ENCODE peak calls at places on chromosomes 6 and 20, in four cellular contexts. B is psoas muscle, Y is transverse colon, Q is heart right ventricle. M is an unnamed sample. For H3K4me1, H3K27me3 and H3K36me3, the result is how much of the 10 kb centered on the place peaks cover.

GRCh38 chr20:57659131-57659788 is 39.0 kb upstream of the ZBP1 start:
- DNase-seq in B (no peak), Y (peak), Q (peak), M (no peak)

GRCh38 chr6:142510217-142510616 is 208.4 kb downstream of the ADGRG6 start:
- DNase-seq in B (no peak), Y (no peak), Q (no peak), M (no peak)

GRCh38 chr20:36525620-36526365 is 15.5 kb upstream of the MYL9 start:
- DNase-seq in B (no peak), Y (no peak), Q (no peak), M (no peak)

GRCh38 chr6:51025082-51025777 is 206.6 kb downstream of the TFAP2B start:
- DNase-seq in B (no peak), Y (no peak), Q (no peak), M (no peak)

GRCh38 chr6:1767481-1768246 is 157.9 kb downstream of the FOXC1 start:
- DNase-seq in B (peak), Y (no peak), Q (peak), M (no peak)

GRCh38 chr6:136764522-136764993 is 27.7 kb downstream of the MAP3K5 start:
- DNase-seq in B (no peak), Y (no peak), Q (no peak), M (no peak)

GRCh38 chr20:651713-652610 is 1.0 kb downstream of the SRXN1 start:
- DNase-seq in B (no peak), Y (peak), Q (no peak), M (no peak)

GRCh38 chr20:11754451-11754850 is 163.2 kb upstream of the BTBD3 start:
- DNase-seq in B (no peak), Y (no peak), Q (no peak), M (no peak)

GRCh38 chr6:135030056-135030473 is 24.6 kb downstream of the HBS1L start:
- DNase-seq in B (no peak), Y (no peak), Q (no peak), M (no peak)

GRCh38 chr6:18280084-18280483 is 15.8 kb upstream of the DEK start:
- DNase-seq in B (no peak), Y (no peak), Q (no peak), M (no peak)

GRCh38 chr6:107532707-107533106 is 42.8 kb downstream of the SOBP start:
- DNase-seq in B (peak), Y (no peak), Q (peak), M (no peak)

GRCh38 chr6:25898289-25898977 is 24.4 kb upstream of the SLC17A3 start:
- DNase-seq in B (no peak), Y (no peak), Q (no peak), M (peak)

GRCh38 chr20:62749851-62750445 is 41.3 kb downstream of the NTSR1 start:
- DNase-seq in B (no peak), Y (no peak), Q (no peak), M (no peak)

GRCh38 chr6:81023007-81023582 is 729.4 kb downstream of the TENT5A start:
- DNase-seq in B (no peak), Y (no peak), Q (no peak), M (no peak)

GRCh38 chr20:33442136-33443005 is 1.2 kb downstream of the SNTA1 start:
- DNase-seq in B (no peak), Y (peak), Q (no peak), M (no peak)

GRCh38 chr20:57397693-57398108 is 6.5 kb downstream of the RBM38 start:
- DNase-seq in B (peak), Y (peak), Q (no peak), M (peak)

GRCh38 chr6:169906741-169907418 is 155.5 kb downstream of the ERMARD start:
- DNase-seq in B (no peak), Y (no peak), Q (peak), M (no peak)

GRCh38 chr20:46111028-46111835 is 6.9 kb upstream of the CD40 start:
- DNase-seq in B (no peak), Y (peak), Q (peak), M (no peak)

GRCh38 chr6:87932361-87932760 is 115.3 kb upstream of the SPACA1 start:
- DNase-seq in B (no peak), Y (no peak), Q (no peak), M (no peak)

GRCh38 chr20:2521369-2522305 is 12.9 kb upstream of the ZNF343 start:
- DNase-seq in B (peak), Y (peak), Q (peak), M (peak)

GRCh38 chr6:134289204-134289575 is 28.7 kb downstream of the SGK1 start:
- DNase-seq in B (no peak), Y (no peak), Q (no peak), M (no peak)

GRCh38 chr6:28462401-28462800 is 19.1 kb upstream of the ZSCAN23 start:
- DNase-seq in B (no peak), Y (no peak), Q (no peak), M (no peak)

GRCh38 chr6:113185299-113185698 is 671.8 kb upstream of the MARCKS start:
- DNase-seq in B (no peak), Y (no peak), Q (peak), M (no peak)

GRCh38 chr20:48398506-48399449 is 429.0 kb downstream of the PREX1 start:
- DNase-seq in B (no peak), Y (no peak), Q (peak), M (no peak)

GRCh38 chr6:75493400-75494064 is at the start of gene FILIP1:
- DNase-seq in B (peak), Y (peak), Q (peak), M (no peak)

GRCh38 chr6:45253457-45253856 is 74.7 kb upstream of the RUNX2 start:
- DNase-seq in B (no peak), Y (no peak), Q (no peak), M (no peak)

GRCh38 chr20:37353285-37353849 is 7.4 kb downstream of the SRC start:
- DNase-seq in B (no peak), Y (no peak), Q (no peak), M (no peak)

GRCh38 chr6:154408906-154409500 is 52.4 kb upstream of the IPCEF1 start:
- DNase-seq in B (no peak), Y (peak), Q (no peak), M (no peak)

GRCh38 chr6:44906761-44907160 is 421.4 kb upstream of the RUNX2 start:
- DNase-seq in B (no peak), Y (no peak), Q (no peak), M (no peak)

GRCh38 chr6:118709859-118710350 is 58.5 kb upstream of the CEP85L start:
- DNase-seq in B (no peak), Y (peak), Q (no peak), M (peak)

GRCh38 chr20:13855613-13856012 is 70.8 kb downstream of the NDUFAF5 start:
- DNase-seq in B (no peak), Y (no peak), Q (no peak), M (no peak)

GRCh38 chr20:36273414-36274247 is 32.5 kb upstream of the DLGAP4 start:
- DNase-seq in B (no peak), Y (no peak), Q (no peak), M (no peak)

GRCh38 chr20:57792386-57793095 is 82.7 kb upstream of the PMEPA1 start:
- DNase-seq in B (no peak), Y (no peak), Q (no peak), M (no peak)

GRCh38 chr6:141988954-141989705 is 143.6 kb upstream of the GJE1 start:
- DNase-seq in B (no peak), Y (no peak), Q (no peak), M (no peak)

GRCh38 chr6:156886409-156886808 is 109.2 kb downstream of the ARID1B start:
- DNase-seq in B (no peak), Y (no peak), Q (peak), M (no peak)
- H3K4me1 ChIP-seq in B (half or more), Y (under half), Q (half or more), M (under half)

GRCh38 chr6:67759001-67759400 is 876.1 kb upstream of the ADGRB3 start:
- DNase-seq in B (no peak), Y (no peak), Q (no peak), M (no peak)
- H3K27me3 ChIP-seq in B (under half), Y (under half), Q (under half), M (under half)

GRCh38 chr6:31559606-31559957 is 12.2 kb downstream of the NFKBIL1 start:
- DNase-seq in B (no peak), Y (no peak), Q (no peak), M (no peak)

GRCh38 chr6:31557443-31558317 is 10.3 kb downstream of the NFKBIL1 start:
- DNase-seq in B (no peak), Y (no peak), Q (no peak), M (no peak)

GRCh38 chr6:31558631-31559500 is 11.5 kb downstream of the NFKBIL1 start:
- DNase-seq in B (peak), Y (peak), Q (no peak), M (peak)

GRCh38 chr6:31558318-31558625 is 10.9 kb downstream of the NFKBIL1 start:
- DNase-seq in B (no peak), Y (no peak), Q (no peak), M (no peak)

DNA sequence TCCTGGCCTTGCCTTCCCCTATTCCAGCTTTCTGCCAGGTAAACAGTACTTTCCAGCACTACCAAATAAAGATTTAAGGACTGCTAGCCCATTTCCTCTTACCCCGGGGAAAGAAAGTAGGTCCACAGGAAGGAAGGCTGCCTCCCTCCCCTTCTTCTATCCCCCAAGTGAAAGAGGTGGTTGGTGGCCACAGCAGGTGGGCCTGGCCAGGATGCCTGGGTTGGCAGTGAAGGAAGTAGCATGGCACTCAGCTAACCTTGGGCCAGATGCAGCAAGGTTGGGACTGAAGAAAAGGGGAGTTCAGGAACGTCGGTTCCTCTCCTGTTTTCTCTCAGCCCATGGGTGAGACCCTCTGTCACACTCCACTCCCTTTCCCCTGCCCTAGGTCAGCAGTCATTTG is 8.9 kb downstream of the NFKBIL1 start:
- DNase-seq in B (no peak), Y (no peak), Q (no peak), M (no peak)
- H3K36me3 ChIP-seq in B (under half), Y (under half), Q (under half), M (under half)

GRCh38 chr6:15313367-15313766 is 67.5 kb downstream of the JARID2 start:
- DNase-seq in B (peak), Y (no peak), Q (peak), M (no peak)

GRCh38 chr6:15308445-15309213 is 62.8 kb downstream of the JARID2 start:
- DNase-seq in B (no peak), Y (no peak), Q (no peak), M (no peak)

GRCh38 chr6:15312500-15312899 is 66.6 kb downstream of the JARID2 start:
- DNase-seq in B (no peak), Y (no peak), Q (no peak), M (no peak)

GRCh38 chr6:15310680-15311079 is 64.8 kb downstream of the JARID2 start:
- DNase-seq in B (no peak), Y (no peak), Q (no peak), M (no peak)

GRCh38 chr6:15309611-15310283 is 63.9 kb downstream of the JARID2 start:
- DNase-seq in B (no peak), Y (no peak), Q (no peak), M (no peak)
- H3K4me1 ChIP-seq in B (half or more), Y (under half), Q (half or more), M (half or more)

DNA sequence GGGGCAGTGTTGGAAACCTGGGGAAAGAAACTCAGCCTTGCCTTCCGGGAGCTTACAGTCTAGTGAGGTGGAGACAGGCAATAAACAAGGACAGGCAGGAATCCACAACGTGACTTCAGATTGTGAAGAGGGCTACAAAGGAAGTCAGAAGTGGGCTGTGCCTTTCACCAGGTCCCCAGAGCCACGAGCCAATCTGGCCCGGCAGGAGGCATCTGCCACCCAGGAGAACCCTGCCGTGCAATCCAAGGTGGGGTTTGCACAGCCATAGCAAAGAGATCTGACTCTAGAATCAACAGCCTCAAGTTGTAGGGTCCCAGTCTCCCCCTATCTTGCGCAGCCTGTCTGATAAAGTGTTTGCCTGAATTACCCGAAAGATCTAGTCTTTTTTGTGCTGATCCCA is 5.5 kb downstream of the SLC32A1 start:
- DNase-seq in B (no peak), Y (no peak), Q (no peak), M (no peak)
- H3K27me3 ChIP-seq in B (under half), Y (half or more), Q (half or more), M (half or more)

M was measured in CD8-positive, alpha-beta T cell.